ENCODE peak calls at places on chromosomes 3 and 15, in six cellular contexts. One of them, this sample, is unnamed.

GRCh38 chr15:71083349-71083748 is 31.9 kb upstream of the THSD4 start:
- DNase-seq in IMR-90: peak
- DNase-seq in adrenal gland: no peak
- DNase-seq in body of pancreas: no peak
- DNase-seq in astrocyte: peak
- DNase-seq in psoas muscle: no peak
- DNase-seq in this sample: peak

GRCh38 chr3:141403576-141403975 is 35.3 kb downstream of the ZBTB38 start:
- DNase-seq in IMR-90: no peak
- DNase-seq in adrenal gland: no peak
- DNase-seq in body of pancreas: no peak
- DNase-seq in astrocyte: no peak
- DNase-seq in psoas muscle: no peak
- DNase-seq in this sample: no peak

GRCh38 chr3:151086484-151087456 is 1.3 kb downstream of the MED12L start:
- DNase-seq in IMR-90: peak
- DNase-seq in adrenal gland: peak
- DNase-seq in body of pancreas: peak
- DNase-seq in astrocyte: peak
- DNase-seq in psoas muscle: peak
- DNase-seq in this sample: peak

GRCh38 chr3:132418916-132419315 is 1.6 kb downstream of the DNAJC13 start:
- DNase-seq in IMR-90: no peak
- DNase-seq in adrenal gland: no peak
- DNase-seq in body of pancreas: no peak
- DNase-seq in astrocyte: no peak
- DNase-seq in psoas muscle: no peak
- DNase-seq in this sample: no peak

GRCh38 chr3:158794206-158794605 is 7.6 kb upstream of the MFSD1 start:
- DNase-seq in IMR-90: no peak
- DNase-seq in adrenal gland: no peak
- DNase-seq in body of pancreas: no peak
- DNase-seq in astrocyte: no peak
- DNase-seq in psoas muscle: no peak
- DNase-seq in this sample: no peak

GRCh38 chr15:58985443-58985842 is 2.0 kb upstream of the RNF111 start:
- DNase-seq in IMR-90: peak
- DNase-seq in adrenal gland: no peak
- DNase-seq in body of pancreas: peak
- DNase-seq in astrocyte: no peak
- DNase-seq in psoas muscle: peak
- DNase-seq in this sample: no peak

GRCh38 chr3:197753263-197753662 is 3.6 kb downstream of the FYTTD1 start:
- DNase-seq in IMR-90: no peak
- DNase-seq in adrenal gland: no peak
- DNase-seq in body of pancreas: no peak
- DNase-seq in astrocyte: no peak
- DNase-seq in psoas muscle: no peak
- DNase-seq in this sample: no peak

GRCh38 chr3:196886175-196886574 is 18.5 kb downstream of the SENP5 start:
- DNase-seq in IMR-90: no peak
- DNase-seq in adrenal gland: no peak
- DNase-seq in body of pancreas: no peak
- DNase-seq in astrocyte: no peak
- DNase-seq in psoas muscle: no peak
- DNase-seq in this sample: no peak

GRCh38 chr3:47163023-47163989 is 607 bp downstream of the SETD2 start:
- DNase-seq in IMR-90: peak
- DNase-seq in adrenal gland: peak
- DNase-seq in body of pancreas: peak
- DNase-seq in astrocyte: peak
- DNase-seq in psoas muscle: peak
- DNase-seq in this sample: peak

GRCh38 chr15:64754663-64755426 is 20.5 kb downstream of the RBPMS2 start:
- DNase-seq in IMR-90: no peak
- DNase-seq in adrenal gland: no peak
- DNase-seq in body of pancreas: no peak
- DNase-seq in astrocyte: no peak
- DNase-seq in psoas muscle: no peak
- DNase-seq in this sample: no peak

GRCh38 chr15:33584797-33585196 is 274.0 kb downstream of the RYR3 start:
- DNase-seq in IMR-90: peak
- DNase-seq in adrenal gland: peak
- DNase-seq in body of pancreas: no peak
- DNase-seq in astrocyte: peak
- DNase-seq in psoas muscle: no peak
- DNase-seq in this sample: no peak

GRCh38 chr3:71428841-71429609 is 154.5 kb downstream of the FOXP1 start:
- DNase-seq in IMR-90: peak
- DNase-seq in adrenal gland: no peak
- DNase-seq in body of pancreas: peak
- DNase-seq in astrocyte: peak
- DNase-seq in psoas muscle: no peak
- DNase-seq in this sample: peak

GRCh38 chr15:42050484-42051255 is 29.8 kb upstream of the PLA2G4E start:
- DNase-seq in IMR-90: no peak
- DNase-seq in adrenal gland: no peak
- DNase-seq in body of pancreas: no peak
- DNase-seq in astrocyte: no peak
- DNase-seq in psoas muscle: no peak
- DNase-seq in this sample: no peak

GRCh38 chr3:43405888-43406636 is 119.7 kb downstream of the SNRK start:
- DNase-seq in IMR-90: peak
- DNase-seq in adrenal gland: no peak
- DNase-seq in body of pancreas: no peak
- DNase-seq in astrocyte: peak
- DNase-seq in psoas muscle: peak
- DNase-seq in this sample: no peak
- H3K27ac ChIP-seq in IMR-90: no peak
- H3K27ac ChIP-seq in adrenal gland: no peak
- H3K27ac ChIP-seq in body of pancreas: no peak
- H3K27ac ChIP-seq in astrocyte: peak
- H3K27ac ChIP-seq in psoas muscle: peak
- H3K27ac ChIP-seq in this sample: no peak

GRCh38 chr3:111768076-111768475 is 91.0 kb upstream of the PHLDB2 start:
- DNase-seq in IMR-90: no peak
- DNase-seq in adrenal gland: no peak
- DNase-seq in body of pancreas: no peak
- DNase-seq in astrocyte: no peak
- DNase-seq in psoas muscle: no peak
- DNase-seq in this sample: no peak

GRCh38 chr3:111769110-111769509 is 90.0 kb upstream of the PHLDB2 start:
- DNase-seq in IMR-90: no peak
- DNase-seq in adrenal gland: no peak
- DNase-seq in body of pancreas: no peak
- DNase-seq in astrocyte: no peak
- DNase-seq in psoas muscle: no peak
- DNase-seq in this sample: no peak

GRCh38 chr3:111769965-111770364 is 89.1 kb upstream of the PHLDB2 start:
- DNase-seq in IMR-90: no peak
- DNase-seq in adrenal gland: no peak
- DNase-seq in body of pancreas: no peak
- DNase-seq in astrocyte: no peak
- DNase-seq in psoas muscle: no peak
- DNase-seq in this sample: no peak

GRCh38 chr3:111765136-111765535 is 93.9 kb upstream of the PHLDB2 start:
- DNase-seq in IMR-90: no peak
- DNase-seq in adrenal gland: no peak
- DNase-seq in body of pancreas: no peak
- DNase-seq in astrocyte: no peak
- DNase-seq in psoas muscle: no peak
- DNase-seq in this sample: no peak

DNA sequence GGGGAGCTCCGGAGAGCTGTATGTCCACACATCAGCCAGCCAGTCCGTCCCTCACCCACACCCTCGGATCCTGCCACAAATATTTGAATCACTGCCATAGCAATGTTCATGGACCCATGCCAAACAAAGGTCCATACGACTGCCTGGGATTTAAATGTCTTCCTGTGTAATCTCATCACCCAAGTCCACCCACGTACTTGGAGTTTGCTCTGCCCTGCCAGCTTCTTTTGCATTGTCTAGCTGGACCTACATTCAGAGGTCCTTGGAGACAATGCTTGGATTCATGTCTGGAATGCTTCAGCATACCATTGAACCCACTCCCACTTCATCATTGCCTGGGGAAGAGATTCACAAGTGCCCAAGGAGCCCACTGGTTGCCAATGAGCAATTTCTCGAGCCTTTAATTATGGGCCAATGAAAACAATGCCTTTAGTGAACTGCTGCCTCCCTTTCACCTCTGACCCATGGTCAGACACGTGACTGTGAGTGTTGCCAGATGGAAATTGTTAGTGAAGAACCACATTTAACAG is 90.4 kb upstream of the PHLDB2 start:
- DNase-seq in IMR-90: peak
- DNase-seq in adrenal gland: no peak
- DNase-seq in body of pancreas: no peak
- DNase-seq in astrocyte: peak
- DNase-seq in psoas muscle: no peak
- DNase-seq in this sample: no peak
- H3K4me3 ChIP-seq in IMR-90: no peak
- H3K4me3 ChIP-seq in adrenal gland: no peak
- H3K4me3 ChIP-seq in body of pancreas: no peak
- H3K4me3 ChIP-seq in astrocyte: no peak
- H3K4me3 ChIP-seq in psoas muscle: no peak
- H3K4me3 ChIP-seq in this sample: no peak

GRCh38 chr3:66413151-66413751 is 87.6 kb downstream of the LRIG1 start:
- DNase-seq in IMR-90: peak
- DNase-seq in adrenal gland: no peak
- DNase-seq in body of pancreas: no peak
- DNase-seq in astrocyte: peak
- DNase-seq in psoas muscle: peak
- DNase-seq in this sample: no peak

GRCh38 chr3:66414846-66415245 is 86.0 kb downstream of the LRIG1 start:
- DNase-seq in IMR-90: no peak
- DNase-seq in adrenal gland: no peak
- DNase-seq in body of pancreas: peak
- DNase-seq in astrocyte: no peak
- DNase-seq in psoas muscle: no peak
- DNase-seq in this sample: no peak

GRCh38 chr3:66418432-66419052 is 82.3 kb downstream of the LRIG1 start:
- DNase-seq in IMR-90: no peak
- DNase-seq in adrenal gland: no peak
- DNase-seq in body of pancreas: peak
- DNase-seq in astrocyte: peak
- DNase-seq in psoas muscle: peak
- DNase-seq in this sample: peak

GRCh38 chr3:66416556-66417304 is 84.1 kb downstream of the LRIG1 start:
- DNase-seq in IMR-90: peak
- DNase-seq in adrenal gland: no peak
- DNase-seq in body of pancreas: no peak
- DNase-seq in astrocyte: peak
- DNase-seq in psoas muscle: peak
- DNase-seq in this sample: no peak

GRCh38 chr3:66415867-66416428 is 84.9 kb downstream of the LRIG1 start:
- DNase-seq in IMR-90: no peak
- DNase-seq in adrenal gland: no peak
- DNase-seq in body of pancreas: no peak
- DNase-seq in astrocyte: no peak
- DNase-seq in psoas muscle: peak
- DNase-seq in this sample: no peak
- H3K27ac ChIP-seq in IMR-90: no peak
- H3K27ac ChIP-seq in adrenal gland: no peak
- H3K27ac ChIP-seq in body of pancreas: peak
- H3K27ac ChIP-seq in astrocyte: no peak
- H3K27ac ChIP-seq in psoas muscle: peak
- H3K27ac ChIP-seq in this sample: no peak

DNA sequence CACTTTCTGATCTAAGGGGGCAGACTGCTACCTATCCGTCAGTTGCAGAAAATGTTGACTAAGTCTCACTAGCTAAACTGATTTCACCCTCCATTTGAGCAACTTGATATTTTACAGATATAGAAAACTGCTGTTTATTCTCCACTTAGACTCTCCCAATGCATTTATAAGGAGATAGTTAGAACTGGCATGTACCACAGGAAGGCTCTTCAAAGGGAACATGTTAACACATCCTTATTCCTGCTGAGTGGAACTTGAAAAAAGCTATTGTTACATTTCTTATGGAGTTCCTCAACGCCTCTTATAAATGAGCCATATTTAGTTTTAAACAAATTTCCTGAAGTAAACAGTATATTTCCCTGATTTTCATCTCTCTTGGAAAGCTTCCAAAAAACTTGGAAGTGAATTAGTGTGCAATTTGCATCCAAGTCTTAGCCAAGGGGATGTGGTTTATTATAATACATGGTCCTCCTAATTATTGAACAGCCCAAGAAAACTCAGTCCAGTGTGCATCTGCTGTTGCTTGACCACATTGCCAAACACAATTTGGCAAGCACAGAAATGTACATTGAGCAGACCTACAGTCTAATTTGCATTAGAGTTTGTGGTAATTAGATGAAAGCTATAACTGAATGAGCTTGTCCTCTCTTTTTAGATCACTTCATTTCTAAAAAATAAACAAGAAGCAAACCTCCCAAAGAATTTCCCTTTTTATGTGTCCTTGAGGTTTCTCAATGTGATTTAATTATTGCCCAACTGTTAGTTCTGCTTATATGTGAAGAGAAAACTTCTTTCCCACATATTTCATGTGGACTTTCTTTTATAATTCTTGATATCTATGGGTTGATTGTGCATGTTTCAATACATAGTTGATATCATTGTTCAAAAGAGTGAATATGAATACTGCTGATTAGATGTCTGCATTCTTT is 72.6 kb upstream of the DPH6 start:
- DNase-seq in IMR-90: no peak
- DNase-seq in adrenal gland: no peak
- DNase-seq in body of pancreas: no peak
- DNase-seq in astrocyte: peak
- DNase-seq in psoas muscle: no peak
- DNase-seq in this sample: no peak
- H3K4me3 ChIP-seq in IMR-90: no peak
- H3K4me3 ChIP-seq in adrenal gland: no peak
- H3K4me3 ChIP-seq in body of pancreas: no peak
- H3K4me3 ChIP-seq in astrocyte: no peak
- H3K4me3 ChIP-seq in psoas muscle: no peak
- H3K4me3 ChIP-seq in this sample: no peak

GRCh38 chr15:82944840-82945239 is 7.7 kb downstream of the HOMER2 start:
- DNase-seq in IMR-90: no peak
- DNase-seq in adrenal gland: no peak
- DNase-seq in body of pancreas: no peak
- DNase-seq in astrocyte: peak
- DNase-seq in psoas muscle: no peak
- DNase-seq in this sample: no peak
- H3K27ac ChIP-seq in IMR-90: no peak
- H3K27ac ChIP-seq in adrenal gland: no peak
- H3K27ac ChIP-seq in body of pancreas: peak
- H3K27ac ChIP-seq in astrocyte: no peak
- H3K27ac ChIP-seq in psoas muscle: peak
- H3K27ac ChIP-seq in this sample: no peak

DNA sequence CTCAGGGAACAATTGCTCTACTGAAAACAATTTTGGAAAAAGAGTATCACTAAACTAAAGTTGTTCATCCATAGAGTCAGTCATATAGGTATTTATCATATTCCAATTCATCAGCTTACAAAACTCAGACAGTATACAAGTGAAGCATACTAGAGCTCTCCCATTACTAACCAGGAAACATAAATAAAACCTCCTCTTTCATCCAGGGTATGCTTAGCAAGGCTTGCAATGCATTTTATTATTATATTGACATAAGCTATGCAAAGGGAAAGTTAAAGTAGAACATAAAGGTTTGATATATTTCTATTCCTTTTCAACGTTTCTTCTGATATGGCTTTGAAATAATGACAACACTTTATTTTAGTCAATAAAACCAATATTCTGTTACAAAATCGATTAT is 106.7 kb downstream of the GOLIM4 start:
- DNase-seq in IMR-90: no peak
- DNase-seq in adrenal gland: no peak
- DNase-seq in body of pancreas: no peak
- DNase-seq in astrocyte: no peak
- DNase-seq in psoas muscle: no peak
- DNase-seq in this sample: no peak
- H3K4me3 ChIP-seq in IMR-90: no peak
- H3K4me3 ChIP-seq in adrenal gland: no peak
- H3K4me3 ChIP-seq in body of pancreas: no peak
- H3K4me3 ChIP-seq in astrocyte: no peak
- H3K4me3 ChIP-seq in psoas muscle: no peak
- H3K4me3 ChIP-seq in this sample: no peak